ENCODE peak calls at places on chromosomes 3 and 15, in four cellular contexts. One of them, this sample, is unnamed.

GRCh38 chr15:20353966-20354883 is 187.4 kb downstream of the GOLGA6L6 start:
- DNase-seq in T-helper 2 cell: no peak
- DNase-seq in brain microvascular endothelial cell: no peak
- DNase-seq in stimulated activated CD4-positive, alpha-beta T cell treated with anti-CD3 and anti-CD28 coated beads, Interleukin-4, amount 100 ng/mL, for 48 hours: no peak
- DNase-seq in this sample: no peak

GRCh38 chr15:89472785-89473256 is 23.6 kb downstream of the RHCG start:
- DNase-seq in T-helper 2 cell: no peak
- DNase-seq in brain microvascular endothelial cell: peak
- DNase-seq in stimulated activated CD4-positive, alpha-beta T cell treated with anti-CD3 and anti-CD28 coated beads, Interleukin-4, amount 100 ng/mL, for 48 hours: peak
- DNase-seq in this sample: no peak

GRCh38 chr3:150764607-150765366 is 1.8 kb upstream of the SIAH2 start:
- DNase-seq in T-helper 2 cell: no peak
- DNase-seq in brain microvascular endothelial cell: no peak
- DNase-seq in stimulated activated CD4-positive, alpha-beta T cell treated with anti-CD3 and anti-CD28 coated beads, Interleukin-4, amount 100 ng/mL, for 48 hours: no peak
- DNase-seq in this sample: no peak

GRCh38 chr3:156816091-156816793 is 9.9 kb upstream of the LEKR1 start:
- DNase-seq in T-helper 2 cell: peak
- DNase-seq in brain microvascular endothelial cell: peak
- DNase-seq in stimulated activated CD4-positive, alpha-beta T cell treated with anti-CD3 and anti-CD28 coated beads, Interleukin-4, amount 100 ng/mL, for 48 hours: peak
- DNase-seq in this sample: no peak

GRCh38 chr3:147713234-147714133 is 304.3 kb downstream of the ZIC1 start:
- DNase-seq in T-helper 2 cell: no peak
- DNase-seq in brain microvascular endothelial cell: no peak
- DNase-seq in stimulated activated CD4-positive, alpha-beta T cell treated with anti-CD3 and anti-CD28 coated beads, Interleukin-4, amount 100 ng/mL, for 48 hours: no peak
- DNase-seq in this sample: no peak

GRCh38 chr15:76155742-76156141 is 96.0 kb downstream of the TMEM266 start:
- DNase-seq in T-helper 2 cell: no peak
- DNase-seq in brain microvascular endothelial cell: peak
- DNase-seq in stimulated activated CD4-positive, alpha-beta T cell treated with anti-CD3 and anti-CD28 coated beads, Interleukin-4, amount 100 ng/mL, for 48 hours: no peak
- DNase-seq in this sample: no peak

GRCh38 chr15:94240486-94240885 is 9.1 kb downstream of the MCTP2 start:
- DNase-seq in T-helper 2 cell: no peak
- DNase-seq in brain microvascular endothelial cell: no peak
- DNase-seq in stimulated activated CD4-positive, alpha-beta T cell treated with anti-CD3 and anti-CD28 coated beads, Interleukin-4, amount 100 ng/mL, for 48 hours: no peak
- DNase-seq in this sample: no peak

GRCh38 chr3:81910244-81910852 is 148.9 kb upstream of the GBE1 start:
- DNase-seq in T-helper 2 cell: no peak
- DNase-seq in brain microvascular endothelial cell: peak
- DNase-seq in stimulated activated CD4-positive, alpha-beta T cell treated with anti-CD3 and anti-CD28 coated beads, Interleukin-4, amount 100 ng/mL, for 48 hours: no peak
- DNase-seq in this sample: no peak

GRCh38 chr3:123283074-123283473 is 81.3 kb downstream of the SEC22A start:
- DNase-seq in T-helper 2 cell: no peak
- DNase-seq in brain microvascular endothelial cell: no peak
- DNase-seq in stimulated activated CD4-positive, alpha-beta T cell treated with anti-CD3 and anti-CD28 coated beads, Interleukin-4, amount 100 ng/mL, for 48 hours: no peak
- DNase-seq in this sample: no peak

GRCh38 chr3:183123891-183124290 is 24.6 kb upstream of the MCCC1 start:
- DNase-seq in T-helper 2 cell: no peak
- DNase-seq in brain microvascular endothelial cell: no peak
- DNase-seq in stimulated activated CD4-positive, alpha-beta T cell treated with anti-CD3 and anti-CD28 coated beads, Interleukin-4, amount 100 ng/mL, for 48 hours: no peak
- DNase-seq in this sample: no peak

GRCh38 chr3:150077581-150078247 is 107.0 kb upstream of the PFN2 start:
- DNase-seq in T-helper 2 cell: no peak
- DNase-seq in brain microvascular endothelial cell: no peak
- DNase-seq in stimulated activated CD4-positive, alpha-beta T cell treated with anti-CD3 and anti-CD28 coated beads, Interleukin-4, amount 100 ng/mL, for 48 hours: no peak
- DNase-seq in this sample: no peak

GRCh38 chr3:190053919-190054672 is 66.6 kb downstream of the P3H2 start:
- DNase-seq in T-helper 2 cell: no peak
- DNase-seq in brain microvascular endothelial cell: peak
- DNase-seq in stimulated activated CD4-positive, alpha-beta T cell treated with anti-CD3 and anti-CD28 coated beads, Interleukin-4, amount 100 ng/mL, for 48 hours: no peak
- DNase-seq in this sample: no peak

GRCh38 chr3:24639061-24639460 is 144.4 kb upstream of the THRB start:
- DNase-seq in T-helper 2 cell: no peak
- DNase-seq in brain microvascular endothelial cell: no peak
- DNase-seq in stimulated activated CD4-positive, alpha-beta T cell treated with anti-CD3 and anti-CD28 coated beads, Interleukin-4, amount 100 ng/mL, for 48 hours: no peak
- DNase-seq in this sample: no peak

GRCh38 chr3:161950318-161950717 is 453.7 kb downstream of the OTOL1 start:
- DNase-seq in T-helper 2 cell: no peak
- DNase-seq in brain microvascular endothelial cell: no peak
- DNase-seq in stimulated activated CD4-positive, alpha-beta T cell treated with anti-CD3 and anti-CD28 coated beads, Interleukin-4, amount 100 ng/mL, for 48 hours: no peak
- DNase-seq in this sample: no peak

GRCh38 chr15:101489236-101489632 is 273 bp downstream of the PCSK6 start:
- DNase-seq in T-helper 2 cell: no peak
- DNase-seq in brain microvascular endothelial cell: no peak
- DNase-seq in stimulated activated CD4-positive, alpha-beta T cell treated with anti-CD3 and anti-CD28 coated beads, Interleukin-4, amount 100 ng/mL, for 48 hours: no peak
- DNase-seq in this sample: no peak

GRCh38 chr3:110774496-110775265 is 296.9 kb upstream of the NECTIN3 start:
- DNase-seq in T-helper 2 cell: no peak
- DNase-seq in brain microvascular endothelial cell: peak
- DNase-seq in stimulated activated CD4-positive, alpha-beta T cell treated with anti-CD3 and anti-CD28 coated beads, Interleukin-4, amount 100 ng/mL, for 48 hours: no peak
- DNase-seq in this sample: no peak

GRCh38 chr3:39216176-39216790 is 23.9 kb upstream of the XIRP1 start:
- DNase-seq in T-helper 2 cell: no peak
- DNase-seq in brain microvascular endothelial cell: no peak
- DNase-seq in stimulated activated CD4-positive, alpha-beta T cell treated with anti-CD3 and anti-CD28 coated beads, Interleukin-4, amount 100 ng/mL, for 48 hours: no peak
- DNase-seq in this sample: no peak

GRCh38 chr3:53885239-53885638 is 3.3 kb upstream of the ACTR8 start:
- DNase-seq in T-helper 2 cell: no peak
- DNase-seq in brain microvascular endothelial cell: peak
- DNase-seq in stimulated activated CD4-positive, alpha-beta T cell treated with anti-CD3 and anti-CD28 coated beads, Interleukin-4, amount 100 ng/mL, for 48 hours: no peak
- DNase-seq in this sample: no peak

GRCh38 chr15:84658080-84658787 is at the start of gene NMB:
- DNase-seq in T-helper 2 cell: peak
- DNase-seq in brain microvascular endothelial cell: peak
- DNase-seq in stimulated activated CD4-positive, alpha-beta T cell treated with anti-CD3 and anti-CD28 coated beads, Interleukin-4, amount 100 ng/mL, for 48 hours: peak
- DNase-seq in this sample: no peak

GRCh38 chr3:137081711-137082110 is 123.9 kb downstream of the IL20RB start:
- DNase-seq in T-helper 2 cell: no peak
- DNase-seq in brain microvascular endothelial cell: no peak
- DNase-seq in stimulated activated CD4-positive, alpha-beta T cell treated with anti-CD3 and anti-CD28 coated beads, Interleukin-4, amount 100 ng/mL, for 48 hours: no peak
- DNase-seq in this sample: no peak

GRCh38 chr15:78810377-78811123 is 714 bp downstream of the ADAMTS7 start:
- DNase-seq in T-helper 2 cell: no peak
- DNase-seq in brain microvascular endothelial cell: peak
- DNase-seq in stimulated activated CD4-positive, alpha-beta T cell treated with anti-CD3 and anti-CD28 coated beads, Interleukin-4, amount 100 ng/mL, for 48 hours: no peak
- DNase-seq in this sample: no peak

This sample was measured in amygdala.